ENCODE peak calls at places on chromosomes 4 and X, in four cellular contexts. H is activated CD8-positive, alpha-beta memory T cell treated with anti-CD3 and anti-CD28 coated beads, Interleukin-2, amount 50 U/mL, for 48 hours; C is A549; X is cardiac fibroblast. Z is an unnamed sample.

GRCh38 chr4:7108660-7109059 is 40.8 kb upstream of the GRPEL1 start:
- DNase-seq in H (no peak), C (no peak), X (no peak), Z (no peak)

GRCh38 chrX:57596109-57596870 is 4.5 kb downstream of the ZXDB start:
- DNase-seq in H (no peak), C (no peak), X (peak; percentile 28), Z (no peak)

GRCh38 chrX:101260435-101260834 is 30.7 kb downstream of the TAF7L start:
- DNase-seq in H (no peak), C (peak; percentile 8), X (peak; percentile 25), Z (no peak)

GRCh38 chr4:8235224-8235623 is 34.3 kb upstream of the HTRA3 start:
- DNase-seq in H (no peak), C (no peak), X (no peak), Z (no peak)

GRCh38 chr4:27931584-27931983 is 1070.9 kb downstream of the STIM2 start:
- DNase-seq in H (no peak), C (no peak), X (no peak), Z (no peak)

GRCh38 chr4:150242820-150243458 is 164.7 kb downstream of the DCLK2 start:
- DNase-seq in H (no peak), C (peak; percentile 19), X (peak; percentile 64), Z (no peak)

GRCh38 chr4:102163404-102164140 is 181.7 kb downstream of the SLC39A8 start:
- DNase-seq in H (no peak), C (no peak), X (no peak), Z (no peak)

GRCh38 chr4:188423039-188423438 is 283.8 kb downstream of the TRIML1 start:
- DNase-seq in H (no peak), C (peak; percentile 33), X (no peak), Z (no peak)

GRCh38 chr4:74665346-74665745 is 129.0 kb downstream of the BTC start:
- DNase-seq in H (no peak), C (no peak), X (no peak), Z (no peak)

GRCh38 chr4:105023668-105024055 is 123.0 kb upstream of the TET2 start:
- DNase-seq in H (no peak), C (no peak), X (no peak), Z (no peak)

GRCh38 chrX:111039606-111040005 is 56.4 kb upstream of the PAK3 start:
- DNase-seq in H (no peak), C (no peak), X (no peak), Z (no peak)

GRCh38 chr4:2793578-2793919 is 664 bp downstream of the SH3BP2 start:
- DNase-seq in H (peak; percentile 78), C (no peak), X (peak; percentile 56), Z (no peak)

GRCh38 chrX:926991-927390 is 285.5 kb downstream of the CRLF2 start:
- DNase-seq in H (peak; percentile 26), C (no peak), X (no peak), Z (no peak)

GRCh38 chrX:124117325-124117724 is 155.8 kb downstream of the STAG2 start:
- DNase-seq in H (no peak), C (no peak), X (no peak), Z (no peak)

GRCh38 chr4:16205298-16206164 is 20.7 kb downstream of the TAPT1 start:
- DNase-seq in H (no peak), C (peak; percentile 14), X (peak; percentile 47), Z (no peak)

GRCh38 chrX:38612281-38612680 is 50.9 kb downstream of the TSPAN7 start:
- DNase-seq in H (no peak), C (no peak), X (no peak), Z (no peak)

GRCh38 chr4:8762951-8763735 is 108.5 kb downstream of the HMX1 start:
- DNase-seq in H (no peak), C (no peak), X (no peak), Z (no peak)

GRCh38 chr4:100569196-100569595 is 51.4 kb upstream of the EMCN start:
- DNase-seq in H (no peak), C (no peak), X (no peak), Z (no peak)

GRCh38 chr4:98827661-98828060 is 101.3 kb downstream of the EIF4E start:
- DNase-seq in H (no peak), C (no peak), X (no peak), Z (no peak)

GRCh38 chr4:7140062-7140691 is 52.2 kb upstream of the SORCS2 start:
- DNase-seq in H (no peak), C (no peak), X (no peak), Z (no peak)

Z was measured in esophagus squamous epithelium.